ENCODE peak calls at places on chromosomes 7 and 10, in seven cellular contexts. L is body of pancreas, U is prostate gland, T is transverse colon, M is A549, Y is K562, O is HCT116. Q is an unnamed sample.

GRCh38 chr7:151087247-151088018 is 1.2 kb downstream of the AGAP3 start:
- DNase-seq in L (peak), U (peak), T (peak), M (no peak), Y (peak), O (no peak), Q (peak)

GRCh38 chr7:101990811-101991418 is 173.5 kb downstream of the CUX1 start:
- DNase-seq in L (no peak), U (no peak), T (peak), M (no peak), Y (no peak), O (no peak), Q (no peak)

GRCh38 chr10:73863039-73863817 is 11.1 kb downstream of the CAMK2G start:
- DNase-seq in L (no peak), U (no peak), T (no peak), M (no peak), Y (no peak), O (no peak), Q (no peak)

GRCh38 chr7:90267263-90267858 is 22.4 kb downstream of the CFAP69 start:
- DNase-seq in L (no peak), U (no peak), T (no peak), M (no peak), Y (no peak), O (no peak), Q (no peak)

GRCh38 chr10:35451103-35452016 is 115.1 kb downstream of the CCNY start:
- DNase-seq in L (no peak), U (no peak), T (no peak), M (no peak), Y (peak), O (no peak), Q (no peak)

GRCh38 chr10:116274141-116274861 is 1.3 kb upstream of the GFRA1 start:
- DNase-seq in L (no peak), U (no peak), T (no peak), M (peak), Y (no peak), O (no peak), Q (no peak)

GRCh38 chr7:106480616-106481031 is 180.3 kb downstream of the CCDC71L start:
- DNase-seq in L (no peak), U (no peak), T (no peak), M (no peak), Y (no peak), O (no peak), Q (peak)

GRCh38 chr7:155351120-155351870 is 53.6 kb downstream of the INSIG1 start:
- DNase-seq in L (no peak), U (no peak), T (no peak), M (no peak), Y (no peak), O (no peak), Q (no peak)

GRCh38 chr10:88903715-88904114 is 23.7 kb downstream of the STAMBPL1 start:
- DNase-seq in L (no peak), U (no peak), T (peak), M (no peak), Y (no peak), O (no peak), Q (no peak)

GRCh38 chr10:28202941-28203352 is 99.9 kb downstream of the MPP7 start:
- DNase-seq in L (peak), U (no peak), T (no peak), M (no peak), Y (no peak), O (no peak), Q (no peak)

GRCh38 chr10:130301026-130301892 is 165.1 kb downstream of the GLRX3 start:
- DNase-seq in L (peak), U (peak), T (no peak), M (no peak), Y (no peak), O (no peak), Q (peak)

GRCh38 chr10:73920084-73920483 is 9.2 kb downstream of the PLAU start:
- DNase-seq in L (peak), U (peak), T (peak), M (no peak), Y (peak), O (no peak), Q (no peak)

GRCh38 chr7:155800741-155801267 is 11.5 kb downstream of the SHH start:
- DNase-seq in L (no peak), U (no peak), T (no peak), M (no peak), Y (no peak), O (no peak), Q (no peak)

GRCh38 chr7:13852281-13852968 is 137.0 kb downstream of the ETV1 start:
- DNase-seq in L (no peak), U (no peak), T (no peak), M (no peak), Y (no peak), O (no peak), Q (no peak)

GRCh38 chr10:14822879-14823755 is 14.7 kb downstream of the CDNF start:
- DNase-seq in L (peak), U (no peak), T (peak), M (peak), Y (peak), O (peak), Q (peak)

GRCh38 chr10:48247680-48248079 is 26.8 kb downstream of the FRMPD2 start:
- DNase-seq in L (no peak), U (no peak), T (no peak), M (no peak), Y (no peak), O (no peak), Q (no peak)

GRCh38 chr10:112227331-112227961 is 43.9 kb upstream of the GPAM start:
- DNase-seq in L (peak), U (no peak), T (no peak), M (no peak), Y (no peak), O (no peak), Q (no peak)

GRCh38 chr7:15678646-15679045 is 7.8 kb downstream of the MEOX2 start:
- DNase-seq in L (no peak), U (no peak), T (no peak), M (no peak), Y (no peak), O (no peak), Q (no peak)

GRCh38 chr10:21482821-21483220 is 42.7 kb downstream of the SKIDA1 start:
- DNase-seq in L (no peak), U (no peak), T (no peak), M (no peak), Y (no peak), O (no peak), Q (no peak)

GRCh38 chr7:82051641-82052040 is 281.8 kb upstream of the HGF start:
- DNase-seq in L (no peak), U (no peak), T (no peak), M (no peak), Y (no peak), O (no peak), Q (no peak)

DNA sequence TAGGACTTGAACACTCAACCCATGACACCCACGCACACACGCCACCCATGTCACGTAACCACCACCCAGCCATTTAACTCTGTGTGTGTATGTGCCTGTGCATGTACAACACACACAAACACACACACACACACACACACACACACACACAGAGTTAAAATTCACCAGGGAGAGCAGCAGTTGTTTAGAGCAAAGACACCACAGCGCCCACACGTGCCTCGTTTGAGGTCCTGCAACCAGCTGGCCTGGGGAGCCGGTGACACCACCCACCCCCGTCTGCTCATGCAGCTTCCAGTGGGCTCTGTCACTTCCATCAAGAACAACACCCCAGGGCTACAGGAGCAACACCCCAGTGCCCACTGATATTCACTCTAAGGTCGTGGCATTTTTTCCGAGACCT is 97.4 kb downstream of the ELFN1 start:
- DNase-seq in L (no peak), U (no peak), T (no peak), M (no peak), Y (peak), O (peak), Q (no peak)
- H3K27ac ChIP-seq in L (no peak), U (no peak), T (no peak), M (no peak), Y (no peak), O (no peak), Q (no peak)

GRCh38 chr10:97425964-97426775 is at the start of gene PGAM1:
- DNase-seq in L (peak), U (peak), T (peak), M (peak), Y (peak), O (peak), Q (peak)
- TF ChIP-seq POLR2A in L (peak), U (peak), T (peak), M (peak), Y (peak), O (peak), Q (no peak)

DNA sequence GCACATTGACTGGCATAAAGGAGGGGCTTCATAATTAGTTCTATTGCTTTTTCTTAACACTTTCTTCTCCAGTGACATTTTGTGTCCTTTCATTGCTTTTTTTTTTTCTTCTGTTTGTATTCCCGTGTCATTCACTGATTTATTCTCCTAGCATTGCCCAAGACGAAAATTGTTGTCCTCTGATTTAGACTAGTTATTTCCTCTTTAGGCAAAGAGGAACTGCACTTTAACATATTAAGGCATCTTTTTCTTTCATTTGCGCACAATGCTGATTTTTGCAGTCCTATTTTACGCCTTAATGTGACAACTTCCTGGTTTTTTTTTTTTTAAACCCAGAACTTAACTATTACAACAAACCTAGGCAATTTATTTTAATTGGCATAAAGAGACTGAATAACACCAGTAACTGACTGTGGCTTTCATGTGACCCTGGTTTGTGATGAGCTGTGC is 39.7 kb downstream of the ARID5B start:
- DNase-seq in L (no peak), U (no peak), T (no peak), M (no peak), Y (no peak), O (no peak), Q (no peak)
- H3K27ac ChIP-seq in L (peak), U (peak), T (peak), M (no peak), Y (no peak), O (no peak), Q (no peak)

DNA sequence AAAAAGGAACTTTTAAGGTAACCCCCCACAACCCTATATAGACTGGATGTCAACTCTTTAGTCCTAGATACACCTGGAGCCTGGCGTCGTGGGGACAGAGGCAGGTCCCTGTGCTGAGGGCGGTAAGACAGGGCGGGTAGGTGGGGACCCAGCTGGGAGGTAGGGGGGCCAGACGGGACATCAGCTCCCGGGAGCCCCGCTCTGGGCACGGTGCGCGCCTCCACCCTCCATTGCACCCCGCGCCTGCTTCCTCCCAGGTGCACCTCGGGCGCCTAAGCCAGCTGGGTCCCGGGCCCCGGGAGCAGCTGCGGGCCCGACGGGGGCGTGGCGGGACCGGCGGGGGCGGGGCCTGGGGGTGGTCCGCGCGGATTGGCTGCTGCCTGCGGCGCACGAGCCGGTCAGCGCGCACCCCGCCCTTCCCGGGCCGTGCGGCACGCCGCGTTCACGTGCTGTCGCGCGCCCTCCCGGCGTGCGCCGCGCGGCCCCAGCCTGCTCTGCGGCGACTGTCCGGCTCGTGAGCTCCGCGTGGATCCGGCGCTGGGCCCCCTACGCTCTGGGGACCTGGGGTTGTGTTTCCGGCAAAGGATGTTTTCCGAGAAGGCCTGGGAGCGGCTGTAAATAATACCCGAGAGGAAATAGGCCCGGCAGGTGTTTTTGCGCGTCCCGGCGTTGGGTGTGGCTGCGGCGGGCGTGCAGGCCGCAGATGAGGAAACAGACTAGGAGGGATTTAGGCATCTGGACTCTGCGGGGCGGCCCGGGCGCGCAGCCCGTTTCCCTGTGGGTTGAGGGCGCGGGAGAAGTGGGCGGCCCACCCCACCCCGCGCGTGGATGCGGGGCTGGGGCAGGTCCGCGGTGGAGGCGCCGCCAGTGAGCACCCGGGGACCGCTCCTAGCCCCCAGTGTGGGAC is 39.1 kb upstream of the PFKFB3 start:
- DNase-seq in L (peak), U (peak), T (peak), M (peak), Y (peak), O (peak), Q (peak)
- TF ChIP-seq POLR2A in L (peak), U (peak), T (peak), M (peak), Y (peak), O (no peak), Q (peak)

DNA sequence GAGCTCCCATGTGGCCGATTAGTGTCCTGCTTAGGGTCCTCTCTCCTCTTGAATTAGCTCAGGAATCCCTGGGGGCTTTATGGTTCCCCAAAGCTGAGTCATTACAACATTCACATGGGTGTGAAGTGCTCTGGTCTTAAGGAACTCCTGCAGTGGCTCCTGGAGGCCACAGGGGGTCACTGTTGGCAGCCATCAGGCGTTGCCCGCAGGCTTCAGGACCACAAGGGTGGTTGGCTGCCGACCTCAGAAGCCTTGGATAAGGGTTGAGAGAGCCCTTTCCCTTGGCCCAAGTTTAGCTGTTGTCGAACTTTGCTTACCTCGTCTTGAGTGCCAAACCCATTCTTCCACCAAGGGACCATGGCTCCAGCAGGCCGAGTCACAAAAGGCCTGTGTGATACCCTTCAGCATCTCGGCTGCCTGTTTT is 61.7 kb downstream of the SH2D4B start:
- DNase-seq in L (peak), U (no peak), T (peak), M (peak), Y (peak), O (peak), Q (peak)
- H3K27ac ChIP-seq in L (no peak), U (no peak), T (no peak), M (no peak), Y (no peak), O (no peak), Q (no peak)

GRCh38 chr10:689433-690226 is at the start of gene DIP2C:
- DNase-seq in L (peak), U (peak), T (peak), M (peak), Y (no peak), O (peak), Q (peak)
- TF ChIP-seq POLR2A in L (peak), U (no peak), T (no peak), M (peak), Y (no peak), O (no peak), Q (no peak)